ENCODE peak calls at places on chromosomes 12 and 14, in nine cellular contexts. U, M, G, W, C, X, O, E and L are unnamed samples.

GRCh38 chr12:65996146-65996545 is 134.4 kb downstream of the LLPH start:
- DNase-seq in U (no peak), M (no peak), G (no peak), W (no peak), C (peak; percentile 46), X (no peak), O (no peak), E (no peak), L (no peak)

GRCh38 chr14:93943052-93943451 is 15.9 kb downstream of the FAM181A start:
- DNase-seq in U (no peak), M (peak; percentile 72), G (no peak), W (no peak), C (no peak), X (no peak), O (no peak), E (no peak), L (no peak)

GRCh38 chr12:103503546-103504480 is 8.0 kb upstream of the C12orf42 start:
- DNase-seq in U (peak; percentile 46), M (no peak), G (peak; percentile 47), W (no peak), C (peak; percentile 61), X (peak; percentile 74), O (peak; percentile 78), E (peak; percentile 21), L (no peak)

GRCh38 chr12:3359478-3359877 is 131.5 kb upstream of the PRMT8 start:
- DNase-seq in U (no peak), M (no peak), G (no peak), W (no peak), C (no peak), X (no peak), O (no peak), E (no peak), L (no peak)

GRCh38 chr14:70648374-70648773 is 6.7 kb downstream of the TTC9 start:
- DNase-seq in U (no peak), M (no peak), G (no peak), W (no peak), C (no peak), X (no peak), O (no peak), E (no peak), L (no peak)

GRCh38 chr12:58425481-58426392 is 484.4 kb downstream of the ATP23 start:
- DNase-seq in U (no peak), M (peak; percentile 92), G (no peak), W (no peak), C (peak; percentile 98), X (peak; percentile 65), O (no peak), E (peak; percentile 70), L (no peak)

GRCh38 chr14:61527325-61528100 is 167.8 kb upstream of the HIF1A start:
- DNase-seq in U (no peak), M (peak; percentile 80), G (no peak), W (no peak), C (peak; percentile 83), X (no peak), O (no peak), E (no peak), L (no peak)

GRCh38 chr12:94649349-94650142 is 811 bp downstream of the TMCC3 start:
- DNase-seq in U (peak; percentile 5), M (peak; percentile 27), G (peak; percentile 26), W (peak; percentile 53), C (peak; percentile 35), X (peak; percentile 67), O (peak; percentile 59), E (peak; percentile 51), L (no peak)

GRCh38 chr12:45184145-45184958 is 31.5 kb upstream of the ANO6 start:
- DNase-seq in U (no peak), M (no peak), G (no peak), W (no peak), C (no peak), X (no peak), O (no peak), E (no peak), L (no peak)

GRCh38 chr12:63420206-63420644 is 248.1 kb downstream of the DPY19L2 start:
- DNase-seq in U (no peak), M (peak; percentile 66), G (no peak), W (no peak), C (peak; percentile 27), X (peak; percentile 97), O (no peak), E (peak; percentile 61), L (no peak)

GRCh38 chr14:54706768-54707167 is 139.8 kb downstream of the SAMD4A start:
- DNase-seq in U (no peak), M (no peak), G (no peak), W (no peak), C (no peak), X (no peak), O (no peak), E (no peak), L (no peak)

GRCh38 chr14:50067723-50068495 is 48.5 kb downstream of the VCPKMT start:
- DNase-seq in U (no peak), M (peak; percentile 52), G (no peak), W (no peak), C (peak; percentile 95), X (no peak), O (peak; percentile 31), E (no peak), L (no peak)

GRCh38 chr12:33006106-33006505 is 109.5 kb upstream of the PKP2 start:
- DNase-seq in U (no peak), M (no peak), G (no peak), W (no peak), C (no peak), X (peak; percentile 18), O (no peak), E (no peak), L (no peak)